ENCODE peak calls at places on chromosomes 3 and 15, in five cellular contexts. Q, O, N, W and G are unnamed samples.

GRCh38 chr3:53707222-53707621 is 139.0 kb downstream of the CHDH start:
- DNase-seq in N (no peak), W (no peak), Q (no peak), O (no peak), G (no peak)

GRCh38 chr3:24579008-24579407 is 84.4 kb upstream of the THRB start:
- DNase-seq in N (no peak), Q (no peak), O (no peak), W (no peak), G (no peak)

GRCh38 chr3:16999871-17000270 is 115.1 kb downstream of the PLCL2 start:
- DNase-seq in W (no peak), N (no peak), O (no peak), Q (no peak), G (no peak)

GRCh38 chr3:58152225-58153015 is 58.4 kb downstream of the DNASE1L3 start:
- DNase-seq in W (no peak), Q (no peak), O (no peak), N (no peak), G (no peak)

GRCh38 chr15:74950078-74951000 is 6.2 kb downstream of the RPP25 start:
- DNase-seq in W (peak), O (peak), Q (peak), N (peak), G (peak)

GRCh38 chr15:28273468-28273867 is 48.5 kb downstream of the HERC2 start:
- DNase-seq in N (no peak), W (no peak), Q (no peak), O (no peak), G (no peak)

GRCh38 chr3:162166543-162166942 is 669.9 kb downstream of the OTOL1 start:
- DNase-seq in W (no peak), O (no peak), Q (no peak), N (no peak), G (no peak)

GRCh38 chr3:173395412-173396181 is 1.9 kb upstream of the NLGN1 start:
- DNase-seq in Q (peak), W (peak), O (peak), N (peak), G (peak)

GRCh38 chr15:52728899-52729298 is 49.7 kb upstream of the ATOSA start:
- DNase-seq in N (no peak), Q (no peak), O (no peak), W (no peak), G (no peak)

GRCh38 chr3:156433138-156433537 is 121.8 kb downstream of the SSR3 start:
- DNase-seq in O (no peak), Q (no peak), W (no peak), N (no peak), G (no peak)

GRCh38 chr15:96354731-96355560 is 24.4 kb downstream of the NR2F2 start:
- DNase-seq in N (no peak), W (no peak), Q (no peak), O (no peak), G (no peak)

GRCh38 chr15:29812384-29812694 is 9.9 kb downstream of the TJP1 start:
- DNase-seq in W (no peak), N (no peak), Q (no peak), O (no peak), G (no peak)

GRCh38 chr15:44130778-44131177 is 64.3 kb downstream of the FRMD5 start:
- DNase-seq in O (no peak), Q (no peak), W (no peak), N (no peak), G (no peak)

GRCh38 chr3:37375184-37376120 is 201.1 kb upstream of the LRRFIP2 start:
- DNase-seq in N (no peak), O (no peak), W (no peak), Q (no peak), G (no peak)

GRCh38 chr3:190701096-190701532 is 161.4 kb downstream of the GMNC start:
- DNase-seq in W (peak), Q (no peak), O (peak), N (peak), G (peak)

GRCh38 chr3:20039082-20039764 is 1.0 kb upstream of the KAT2B start:
- DNase-seq in O (no peak), Q (no peak), W (no peak), N (no peak), G (no peak)

GRCh38 chr3:195583831-195584542 is at the start of gene APOD:
- DNase-seq in N (no peak), W (peak), O (no peak), Q (no peak), G (peak)

GRCh38 chr3:64316971-64317370 is 91.7 kb upstream of the PRICKLE2 start:
- DNase-seq in O (no peak), Q (no peak), W (no peak), N (no peak), G (no peak)

GRCh38 chr3:149706905-149707304 is 45.4 kb downstream of the COMMD2 start:
- DNase-seq in N (no peak), Q (no peak), O (no peak), W (no peak), G (no peak)

GRCh38 chr3:14811733-14812132 is 7.0 kb upstream of the FGD5 start:
- DNase-seq in N (no peak), Q (no peak), W (no peak), O (no peak), G (no peak)

GRCh38 chr3:63613561-63613960 is 38.9 kb upstream of the SNTN start:
- DNase-seq in O (no peak), Q (no peak), N (no peak), W (no peak), G (no peak)

GRCh38 chr3:186882125-186882524 is 39.6 kb downstream of the ADIPOQ start:
- DNase-seq in W (no peak), Q (no peak), O (no peak), N (peak), G (no peak)

GRCh38 chr3:71498053-71498452 is 85.5 kb downstream of the FOXP1 start:
- DNase-seq in N (no peak), O (no peak), Q (no peak), W (no peak), G (no peak)

GRCh38 chr3:126552688-126553283 is 5.9 kb downstream of the C3orf22 start:
- DNase-seq in W (no peak), N (no peak), Q (no peak), O (peak), G (no peak)

GRCh38 chr3:190429681-190430080 is 20.0 kb downstream of the TMEM207 start:
- DNase-seq in N (no peak), W (no peak), Q (no peak), O (no peak), G (no peak)

GRCh38 chr15:72160846-72161245 is 36.7 kb downstream of the GRAMD2A start:
- DNase-seq in N (no peak), Q (no peak), W (no peak), O (no peak), G (no peak)

GRCh38 chr15:45892182-45892581 is 257.4 kb downstream of the SQOR start:
- DNase-seq in Q (no peak), W (no peak), O (no peak), N (no peak), G (no peak)

GRCh38 chr3:88195951-88196434 is 46.2 kb downstream of the C3orf38 start:
- DNase-seq in W (no peak), O (no peak), N (peak), Q (no peak), G (no peak)

GRCh38 chr3:196942226-196942914 is at the start of gene NCBP2:
- DNase-seq in N (peak), Q (peak), W (peak), O (peak), G (peak)

GRCh38 chr15:67878647-67879293 is 38.9 kb upstream of the RNU6-1 start:
- DNase-seq in O (no peak), N (no peak), W (no peak), Q (no peak), G (no peak)

GRCh38 chr15:78382114-78382886 is 42.1 kb downstream of the CRABP1 start:
- DNase-seq in Q (no peak), O (no peak), N (no peak), W (no peak), G (no peak)

GRCh38 chr3:185717121-185717520 is 107.7 kb downstream of the IGF2BP2 start:
- DNase-seq in O (no peak), Q (no peak), N (no peak), W (no peak), G (no peak)

GRCh38 chr3:62525276-62525675 is 151.9 kb upstream of the FEZF2 start:
- DNase-seq in N (no peak), W (no peak), O (no peak), Q (no peak), G (no peak)

GRCh38 chr15:74053941-74054529 is 28.3 kb downstream of the GOLGA6A start:
- DNase-seq in O (peak), Q (peak), W (peak), N (peak), G (peak)